ENCODE peak calls at places on chromosome 17, in four cellular contexts. One of them, this sample, is unnamed.

GRCh38 chr17:45043268-45043681 is 8.2 kb downstream of the DCAKD start:
- DNase-seq in progenitor cell of endocrine pancreas: no peak
- DNase-seq in NCI-H510A: peak
- DNase-seq in dermis blood vessel endothelial cell: no peak
- DNase-seq in this sample: no peak

GRCh38 chr17:64622931-64623654 is 39.0 kb downstream of the SMURF2 start:
- DNase-seq in dermis blood vessel endothelial cell: peak
- DNase-seq in progenitor cell of endocrine pancreas: no peak
- DNase-seq in NCI-H510A: no peak
- DNase-seq in this sample: no peak

GRCh38 chr17:76261421-76262215 is 3.5 kb upstream of the UBALD2 start:
- DNase-seq in NCI-H510A: no peak
- DNase-seq in progenitor cell of endocrine pancreas: no peak
- DNase-seq in dermis blood vessel endothelial cell: peak
- DNase-seq in this sample: no peak

GRCh38 chr17:35896011-35896587 is 15.9 kb upstream of the CCL5 start:
- DNase-seq in progenitor cell of endocrine pancreas: no peak
- DNase-seq in NCI-H510A: no peak
- DNase-seq in dermis blood vessel endothelial cell: no peak
- DNase-seq in this sample: no peak

GRCh38 chr17:36703860-36704266 is 102.5 kb downstream of the MRM1 start:
- DNase-seq in dermis blood vessel endothelial cell: peak
- DNase-seq in progenitor cell of endocrine pancreas: peak
- DNase-seq in NCI-H510A: no peak
- DNase-seq in this sample: peak

GRCh38 chr17:17951524-17951923 is 20.7 kb downstream of the TOM1L2 start:
- DNase-seq in NCI-H510A: no peak
- DNase-seq in progenitor cell of endocrine pancreas: no peak
- DNase-seq in dermis blood vessel endothelial cell: no peak
- DNase-seq in this sample: no peak

GRCh38 chr17:36089888-36090836 is at the start of gene CCL3:
- DNase-seq in NCI-H510A: no peak
- DNase-seq in dermis blood vessel endothelial cell: no peak
- DNase-seq in progenitor cell of endocrine pancreas: no peak
- DNase-seq in this sample: no peak

GRCh38 chr17:61005358-61005757 is 327.7 kb downstream of the BCAS3 start:
- DNase-seq in dermis blood vessel endothelial cell: no peak
- DNase-seq in progenitor cell of endocrine pancreas: no peak
- DNase-seq in NCI-H510A: no peak
- DNase-seq in this sample: no peak

GRCh38 chr17:64219571-64219970 is 43.5 kb downstream of the TEX2 start:
- DNase-seq in dermis blood vessel endothelial cell: no peak
- DNase-seq in progenitor cell of endocrine pancreas: no peak
- DNase-seq in NCI-H510A: no peak
- DNase-seq in this sample: no peak

GRCh38 chr17:80509311-80509710 is 32.9 kb upstream of the NPTX1 start:
- DNase-seq in progenitor cell of endocrine pancreas: no peak
- DNase-seq in NCI-H510A: no peak
- DNase-seq in dermis blood vessel endothelial cell: no peak
- DNase-seq in this sample: no peak

This sample was measured in mesothelial cell of epicardium.